ENCODE peak calls at places on chromosomes 12 and 14, in six cellular contexts. P is fibroblast of lung, B is suprapubic skin, S is GM23338, N is PC-3, A is mammary epithelial cell. K is an unnamed sample. For H3K36me3 and H3K4me1, the result is how much of the 10 kb centered on the place peaks cover.

GRCh38 chr12:121786441-121786825 is 7.1 kb downstream of the RHOF start:
- DNase-seq in P (peak), B (peak), S (no peak), N (peak), A (peak), K (peak)

GRCh38 chr14:94572637-94573303 is 8.5 kb upstream of the SERPINA5 start:
- DNase-seq in P (no peak), B (no peak), S (no peak), N (no peak), A (no peak), K (no peak)

GRCh38 chr12:65335021-65335714 is 56.7 kb downstream of the MSRB3 start:
- DNase-seq in P (peak), B (no peak), S (no peak), N (peak), A (peak), K (no peak)

GRCh38 chr14:70013269-70013873 is 134.2 kb downstream of the SMOC1 start:
- DNase-seq in P (no peak), B (no peak), S (peak), N (peak), A (peak), K (no peak)

GRCh38 chr12:50215033-50215432 is 47.9 kb upstream of the CERS5 start:
- DNase-seq in P (peak), B (no peak), S (no peak), N (peak), A (peak), K (no peak)

GRCh38 chr12:106049105-106049504 is 89.6 kb downstream of the NUAK1 start:
- DNase-seq in P (no peak), B (no peak), S (no peak), N (no peak), A (no peak), K (no peak)

GRCh38 chr12:105814283-105814682 is 324.5 kb downstream of the NUAK1 start:
- DNase-seq in P (no peak), B (no peak), S (no peak), N (no peak), A (no peak), K (no peak)

GRCh38 chr12:38399711-38400205 is 83.2 kb downstream of the ALG10B start:
- DNase-seq in P (no peak), B (no peak), S (no peak), N (no peak), A (no peak), K (no peak)

GRCh38 chr12:201361-201760 is 12.6 kb downstream of the SLC6A12 start:
- DNase-seq in P (no peak), B (no peak), S (no peak), N (no peak), A (no peak), K (no peak)

GRCh38 chr12:114163766-114164165 is 197.6 kb upstream of the RBM19 start:
- DNase-seq in P (peak), B (no peak), S (no peak), N (peak), A (peak), K (no peak)

GRCh38 chr14:41604793-41605534 is 1.7 kb upstream of the LRFN5 start:
- DNase-seq in P (peak), B (no peak), S (peak), N (no peak), A (no peak), K (no peak)

GRCh38 chr12:40903040-40903439 is 210.8 kb downstream of the CNTN1 start:
- DNase-seq in P (no peak), B (no peak), S (peak), N (no peak), A (no peak), K (no peak)

GRCh38 chr14:68369289-68369925 is 423.5 kb downstream of the ZFP36L1 start:
- DNase-seq in P (no peak), B (no peak), S (no peak), N (no peak), A (no peak), K (no peak)

GRCh38 chr12:92059976-92060375 is 85.7 kb downstream of the BTG1 start:
- DNase-seq in P (peak), B (no peak), S (no peak), N (peak), A (peak), K (no peak)

GRCh38 chr12:52530366-52530765 is 10.2 kb upstream of the KRT5 start:
- DNase-seq in P (no peak), B (no peak), S (no peak), N (no peak), A (no peak), K (no peak)

GRCh38 chr12:104709692-104710435 is 248.2 kb downstream of the SLC41A2 start:
- DNase-seq in P (no peak), B (no peak), S (no peak), N (no peak), A (no peak), K (no peak)

GRCh38 chr12:98997-99396 is 32.4 kb downstream of the IQSEC3 start:
- DNase-seq in P (no peak), B (no peak), S (peak), N (no peak), A (no peak), K (no peak)

GRCh38 chr12:55718650-55719275 is 1.4 kb upstream of the RDH5 start:
- DNase-seq in P (no peak), B (no peak), S (peak), N (no peak), A (no peak), K (no peak)

GRCh38 chr12:29054790-29055663 is 94.1 kb upstream of the FAR2 start:
- DNase-seq in P (peak), B (no peak), S (no peak), N (no peak), A (no peak), K (no peak)

GRCh38 chr12:67647547-67648305 is 819 bp upstream of the DYRK2 start:
- DNase-seq in P (peak), B (peak), S (peak), N (peak), A (peak), K (peak)

GRCh38 chr14:75723716-75724115 is 62.7 kb downstream of the TTLL5 start:
- DNase-seq in P (peak), B (no peak), S (no peak), N (no peak), A (no peak), K (no peak)

GRCh38 chr12:85568395-85569103 is 267.7 kb downstream of the RASSF9 start:
- DNase-seq in P (peak), B (no peak), S (no peak), N (peak), A (peak), K (no peak)

GRCh38 chr12:12720637-12721250 is 3.6 kb downstream of the CDKN1B start:
- DNase-seq in P (peak), B (no peak), S (no peak), N (peak), A (peak), K (no peak)

GRCh38 chr12:57044856-57045255 is 5.1 kb downstream of the MYO1A start:
- DNase-seq in P (no peak), B (no peak), S (no peak), N (no peak), A (no peak), K (no peak)

GRCh38 chr12:120118710-120119097 is 2.2 kb upstream of the RAB35 start:
- DNase-seq in P (peak), B (no peak), S (no peak), N (peak), A (no peak), K (no peak)

GRCh38 chr12:5040368-5040767 is 3.3 kb upstream of the KCNA5 start:
- DNase-seq in P (no peak), B (no peak), S (no peak), N (no peak), A (no peak), K (no peak)

GRCh38 chr12:74021937-74022336 is 515.7 kb upstream of the ATXN7L3B start:
- DNase-seq in P (peak), B (no peak), S (peak), N (peak), A (peak), K (peak)

GRCh38 chr12:14577344-14577743 is 9.7 kb upstream of the PLBD1 start:
- DNase-seq in P (peak), B (no peak), S (no peak), N (no peak), A (peak), K (no peak)

GRCh38 chr12:6927999-6928702 is 392 bp downstream of the ATN1 start:
- DNase-seq in P (no peak), B (no peak), S (peak), N (no peak), A (no peak), K (no peak)

GRCh38 chr12:124754491-124754890 is 109.2 kb downstream of the SCARB1 start:
- DNase-seq in P (no peak), B (no peak), S (no peak), N (no peak), A (no peak), K (no peak)

GRCh38 chr14:38718519-38718918 is 384.5 kb downstream of the SEC23A start:
- DNase-seq in P (no peak), B (no peak), S (no peak), N (no peak), A (no peak), K (no peak)

GRCh38 chr14:73722581-73722980 is 8.4 kb upstream of the PNMA1 start:
- DNase-seq in P (peak), B (no peak), S (no peak), N (peak), A (no peak), K (peak)
- H3K36me3 ChIP-seq in P (under half), B (half or more), S (under half), N (half or more), A (under half), K (half or more)

GRCh38 chr14:88550078-88550477 is 4.7 kb downstream of the PTPN21 start:
- DNase-seq in P (no peak), B (no peak), S (no peak), N (no peak), A (no peak), K (no peak)

GRCh38 chr14:88553886-88554457 is 835 bp downstream of the PTPN21 start:
- DNase-seq in P (peak), B (no peak), S (peak), N (peak), A (no peak), K (no peak)

GRCh38 chr14:88552859-88553258 is 1.9 kb downstream of the PTPN21 start:
- DNase-seq in P (no peak), B (no peak), S (no peak), N (no peak), A (no peak), K (no peak)

GRCh38 chr14:88551094-88551870 is 3.5 kb downstream of the PTPN21 start:
- DNase-seq in P (peak), B (peak), S (peak), N (peak), A (peak), K (peak)

DNA sequence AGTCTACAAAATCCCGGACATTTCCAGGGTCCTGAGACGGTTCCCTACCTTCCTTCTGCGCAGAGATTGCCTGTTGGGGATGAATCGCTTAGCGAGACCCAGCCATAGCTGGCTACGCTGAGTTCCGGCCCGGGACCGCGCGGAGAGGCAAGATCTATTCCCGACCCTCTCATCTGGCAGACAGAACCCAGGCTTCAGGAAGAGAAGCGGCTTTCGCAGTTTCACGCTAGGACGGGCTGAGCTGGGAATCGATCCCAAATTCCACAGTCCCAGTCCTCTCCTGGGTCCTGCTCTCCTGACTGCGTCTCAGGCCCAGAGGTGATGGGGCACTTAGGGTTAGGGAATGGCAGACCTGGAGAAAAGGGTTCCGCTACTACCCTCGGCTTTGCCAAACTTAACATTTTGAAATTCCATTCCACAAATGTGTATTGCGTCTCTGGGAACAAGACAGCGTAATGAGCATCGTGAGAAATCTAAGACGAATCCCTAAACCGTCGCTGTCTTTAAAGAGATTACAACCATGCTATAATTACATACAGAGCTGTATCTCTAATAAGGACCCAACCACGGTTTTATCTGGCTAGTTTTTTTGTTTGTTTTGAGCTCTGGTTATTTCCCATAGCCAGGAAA is 2.8 kb downstream of the PTPN21 start:
- DNase-seq in P (peak), B (peak), S (peak), N (peak), A (peak), K (no peak)
- H3K4me1 ChIP-seq in P (under half), B (under half), S (under half), N (under half), A (under half), K (under half)

DNA sequence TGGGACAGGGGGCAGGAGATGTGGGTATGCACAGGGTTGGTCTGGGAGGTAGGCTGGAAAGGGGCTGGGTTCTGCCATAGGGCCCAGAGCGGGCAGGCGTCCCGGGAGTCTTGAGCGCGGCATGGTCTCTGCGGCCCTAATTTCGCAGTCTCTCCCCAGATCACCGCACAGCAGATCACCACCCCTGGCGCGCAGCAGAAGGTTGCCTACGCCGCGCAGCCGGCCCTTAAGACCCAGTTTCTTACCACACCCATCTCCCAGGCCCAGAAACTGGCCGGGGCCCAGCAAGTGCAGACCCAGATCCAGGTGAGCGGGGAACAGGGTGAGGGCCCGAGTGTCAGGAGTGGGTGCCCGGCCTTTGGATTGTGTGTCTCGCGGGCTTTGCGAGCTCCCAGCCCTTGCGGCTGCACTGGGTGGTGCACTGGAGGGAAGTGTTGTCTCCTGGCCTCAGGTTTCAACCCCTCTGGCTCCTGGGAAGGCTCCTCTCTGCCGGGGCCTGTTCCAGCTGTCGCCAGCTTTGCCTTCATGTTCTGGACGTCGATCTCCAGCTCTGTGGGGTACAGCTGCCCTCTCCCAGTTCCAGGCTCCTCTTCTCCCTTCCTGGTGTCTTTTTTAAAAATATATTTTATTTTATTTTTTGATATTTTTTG is 74.7 kb downstream of the DDX51 start:
- DNase-seq in P (no peak), B (no peak), S (no peak), N (no peak), A (no peak), K (no peak)
- H3K36me3 ChIP-seq in P (under half), B (half or more), S (under half), N (under half), A (under half), K (under half)

DNA sequence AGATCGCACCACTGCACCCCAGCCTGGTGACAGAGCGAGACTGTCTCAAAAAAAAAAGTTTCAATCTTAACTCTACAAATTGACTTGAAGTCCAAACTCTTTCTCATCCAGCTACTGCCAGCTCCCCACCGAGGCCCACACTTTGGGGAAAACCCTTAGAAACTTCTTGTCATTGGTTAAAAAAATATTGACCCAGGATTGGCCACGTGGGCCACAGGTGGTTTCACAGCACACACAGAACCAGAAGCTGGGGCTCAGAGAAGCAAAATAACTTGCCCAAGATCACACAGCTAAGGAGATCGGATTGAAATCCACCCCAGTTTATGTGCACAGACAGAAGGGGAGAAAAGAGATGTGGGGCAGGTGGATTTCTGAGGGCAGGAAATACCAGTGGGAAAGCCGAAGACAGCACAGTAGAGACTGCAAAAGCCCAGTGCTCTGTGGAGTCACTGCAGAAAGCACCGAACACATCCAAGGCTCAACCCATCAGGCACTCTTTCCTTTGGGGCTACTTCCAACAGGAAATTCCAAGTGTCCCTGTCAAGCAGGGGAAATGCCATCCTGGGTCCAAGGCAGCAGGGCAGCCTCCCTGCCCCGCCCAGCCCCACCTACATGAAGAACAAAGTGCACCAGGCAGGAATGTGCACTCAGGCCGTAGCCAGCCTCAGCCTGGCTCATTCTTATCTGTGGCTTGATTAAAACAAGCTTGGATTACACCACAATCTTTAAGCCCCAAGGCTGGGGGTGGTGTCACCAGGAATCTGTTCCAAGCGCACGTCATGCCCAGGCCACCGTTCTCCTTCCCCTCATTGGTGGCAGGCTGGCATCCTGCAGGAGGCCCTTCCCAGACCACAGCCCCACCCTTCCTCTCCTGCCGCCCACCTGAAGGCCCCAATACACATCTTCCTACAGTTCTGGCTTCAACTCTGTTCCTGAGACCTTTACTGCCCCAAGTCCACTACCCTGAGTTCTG is 72.5 kb downstream of the ITPK1 start:
- DNase-seq in P (peak), B (peak), S (no peak), N (peak), A (peak), K (peak)
- H3K4me1 ChIP-seq in P (under half), B (half or more), S (half or more), N (half or more), A (half or more), K (half or more)

DNA sequence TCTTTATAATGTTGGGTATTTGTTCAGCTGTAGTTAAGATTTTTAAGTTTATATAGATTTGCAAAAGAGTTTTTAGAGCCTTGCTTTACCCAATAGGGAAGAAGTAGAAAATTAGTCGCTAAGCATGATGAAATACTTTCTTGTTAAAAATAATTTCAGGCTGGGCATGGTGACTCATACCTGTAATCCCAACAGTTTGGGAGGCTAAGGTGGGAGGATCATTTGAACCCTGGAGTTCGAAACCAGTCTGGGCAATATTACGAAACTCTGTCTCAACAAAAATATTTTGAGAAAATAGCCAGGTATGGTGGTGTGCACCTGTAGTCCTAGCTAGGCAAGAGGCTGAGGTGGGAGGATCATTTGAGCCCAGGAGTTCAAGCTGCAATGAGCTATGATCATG is 18.7 kb upstream of the SCFD1 start:
- DNase-seq in P (no peak), B (no peak), S (no peak), N (peak), A (peak), K (no peak)
- H3K36me3 ChIP-seq in P (under half), B (half or more), S (half or more), N (half or more), A (under half), K (half or more)

DNA sequence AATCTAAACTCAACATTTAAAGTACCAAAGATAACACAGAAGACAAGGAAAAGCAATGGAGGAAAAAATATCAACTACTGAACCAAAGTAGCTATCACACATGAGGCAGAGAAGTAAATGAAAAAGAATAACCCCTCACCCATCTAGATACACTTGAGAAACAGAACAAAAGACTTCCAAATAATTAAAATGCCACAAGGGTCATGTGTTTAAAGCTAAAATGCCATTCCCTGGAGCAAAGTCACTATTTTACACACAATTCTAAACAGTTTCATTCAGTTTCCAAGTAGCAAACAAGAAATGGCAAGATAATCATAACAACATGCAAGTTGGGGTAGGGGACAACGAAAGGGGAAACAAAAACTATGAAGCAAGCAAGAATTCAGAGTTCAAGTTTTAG is 12.0 kb downstream of the OSBPL8 start:
- DNase-seq in P (peak), B (no peak), S (peak), N (no peak), A (no peak), K (no peak)
- H3K4me1 ChIP-seq in P (under half), B (under half), S (half or more), N (under half), A (under half), K (under half)

GRCh38 chr12:98538031-98538430 is 22.6 kb downstream of the TMPO start:
- DNase-seq in P (no peak), B (no peak), S (no peak), N (no peak), A (no peak), K (no peak)
- H3K36me3 ChIP-seq in P (under half), B (under half), S (under half), N (half or more), A (under half), K (half or more)

DNA sequence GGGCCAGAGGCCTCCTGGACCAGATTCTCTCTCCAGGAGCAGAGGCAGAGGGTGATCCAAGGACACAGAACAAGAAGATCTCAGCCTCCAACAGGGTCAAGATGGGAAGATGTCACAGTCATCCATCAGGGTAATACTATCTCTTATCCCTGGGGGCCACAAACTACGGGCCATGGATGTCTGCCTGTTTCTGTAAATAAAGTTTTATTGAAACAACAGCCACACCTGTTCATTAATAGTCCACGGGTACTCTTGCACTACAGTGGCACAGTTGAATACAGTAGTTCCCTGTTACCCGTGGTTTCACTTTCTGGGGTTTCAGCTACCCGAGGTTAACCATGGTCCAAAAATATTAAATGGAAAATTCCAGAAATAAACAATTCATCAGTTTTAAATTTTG is 65.9 kb downstream of the BCL11B start:
- DNase-seq in P (no peak), B (no peak), S (no peak), N (no peak), A (no peak), K (no peak)
- H3K4me1 ChIP-seq in P (under half), B (under half), S (under half), N (under half), A (under half), K (under half)

GRCh38 chr14:23361763-23362162 is 3.2 kb downstream of the EFS start:
- DNase-seq in P (no peak), B (no peak), S (no peak), N (no peak), A (no peak), K (peak)
- H3K36me3 ChIP-seq in P (under half), B (under half), S (under half), N (under half), A (under half), K (under half)